ENCODE peak calls at places on chromosomes 16 and 17, in seven cellular contexts. H is GM20000, Z is tibial artery, D is BE2C, S is heart left ventricle, Q is NCI-H1417, X is AML-193. R is an unnamed sample.

GRCh38 chr17:4691686-4692085 is 12.3 kb downstream of the PELP1 start:
- DNase-seq in D (no peak), S (no peak), Z (no peak), H (no peak), X (no peak), Q (no peak), R (no peak)

GRCh38 chr17:44376124-44376523 is 12.5 kb upstream of the FAM171A2 start:
- DNase-seq in Z (no peak), Q (no peak), D (peak), H (peak), S (peak), X (no peak), R (peak)

GRCh38 chr16:11580451-11581086 is 6.2 kb downstream of the LITAF start:
- DNase-seq in H (no peak), X (no peak), Q (no peak), Z (no peak), D (no peak), S (no peak), R (no peak)

GRCh38 chr16:51852892-51853291 is 694.1 kb downstream of the TOX3 start:
- DNase-seq in D (no peak), X (no peak), Q (no peak), S (no peak), Z (no peak), H (no peak), R (no peak)

GRCh38 chr16:56672761-56673536 is 3.3 kb downstream of the MT1H start:
- DNase-seq in H (no peak), X (no peak), S (no peak), D (no peak), Z (no peak), Q (no peak), R (no peak)

GRCh38 chr17:3512512-3513171 is 36.8 kb downstream of the ASPA start:
- DNase-seq in S (peak), Z (peak), D (no peak), X (no peak), Q (no peak), H (no peak), R (peak)

GRCh38 chr16:69482410-69482951 is 58.1 kb downstream of the CYB5B start:
- DNase-seq in D (peak), H (no peak), X (no peak), Z (peak), Q (peak), S (peak), R (peak)

GRCh38 chr17:79872762-79873161 is 33.5 kb upstream of the CBX4 start:
- DNase-seq in H (no peak), S (no peak), Z (no peak), Q (no peak), X (no peak), D (no peak), R (no peak)

GRCh38 chr16:25222959-25223358 is 6.2 kb downstream of the AQP8 start:
- DNase-seq in D (no peak), Q (no peak), X (no peak), S (no peak), Z (no peak), H (no peak), R (no peak)

GRCh38 chr16:14278749-14279148 is 207.6 kb downstream of the MRTFB start:
- DNase-seq in X (no peak), D (no peak), Z (no peak), Q (peak), S (no peak), H (no peak), R (no peak)

GRCh38 chr17:12977008-12977751 is 40.6 kb downstream of the ELAC2 start:
- DNase-seq in X (no peak), Z (no peak), H (no peak), S (no peak), D (no peak), Q (no peak), R (no peak)

R was measured in glutamatergic neuron.